ENCODE peak calls at places on chromosome 14, in four cellular contexts. Q is glutamatergic neuron, F is endothelial cell, L is tibial artery. W is an unnamed sample.

GRCh38 chr14:60163741-60164140 is 1.5 kb downstream of the DHRS7 start:
- DNase-seq in Q (no peak), F (no peak), L (no peak), W (no peak)

GRCh38 chr14:75826599-75826998 is 155.2 kb downstream of the TGFB3 start:
- DNase-seq in Q (no peak), F (no peak), L (no peak), W (no peak)

GRCh38 chr14:68547305-68548193 is 245.3 kb downstream of the ZFP36L1 start:
- DNase-seq in Q (no peak), F (no peak), L (peak; percentile 95), W (no peak)

GRCh38 chr14:35340616-35341453 is 48.7 kb downstream of the PSMA6 start:
- DNase-seq in Q (no peak), F (no peak), L (no peak), W (no peak)

GRCh38 chr14:21262410-21262809 is 6.8 kb downstream of the HNRNPC start:
- DNase-seq in Q (no peak), F (no peak), L (no peak), W (no peak)

GRCh38 chr14:70638416-70638815 is 3.3 kb upstream of the TTC9 start:
- DNase-seq in Q (no peak), F (no peak), L (no peak), W (no peak)

GRCh38 chr14:78136695-78137094 is 33.5 kb upstream of the NRXN3 start:
- DNase-seq in Q (no peak), F (no peak), L (no peak), W (no peak)

GRCh38 chr14:50064993-50065392 is 51.4 kb downstream of the VCPKMT start:
- DNase-seq in Q (no peak), F (no peak), L (no peak), W (no peak)

GRCh38 chr14:34439090-34439489 is 22.9 kb downstream of the SPTSSA start:
- DNase-seq in Q (no peak), F (no peak), L (no peak), W (no peak)

GRCh38 chr14:63361790-63362189 is 43.1 kb upstream of the GPHB5 start:
- DNase-seq in Q (no peak), F (no peak), L (no peak), W (peak; percentile 5)
- TF ChIP-seq CTCF in Q (no peak), F (no peak), L (no peak), W (peak; percentile 10)

DNA sequence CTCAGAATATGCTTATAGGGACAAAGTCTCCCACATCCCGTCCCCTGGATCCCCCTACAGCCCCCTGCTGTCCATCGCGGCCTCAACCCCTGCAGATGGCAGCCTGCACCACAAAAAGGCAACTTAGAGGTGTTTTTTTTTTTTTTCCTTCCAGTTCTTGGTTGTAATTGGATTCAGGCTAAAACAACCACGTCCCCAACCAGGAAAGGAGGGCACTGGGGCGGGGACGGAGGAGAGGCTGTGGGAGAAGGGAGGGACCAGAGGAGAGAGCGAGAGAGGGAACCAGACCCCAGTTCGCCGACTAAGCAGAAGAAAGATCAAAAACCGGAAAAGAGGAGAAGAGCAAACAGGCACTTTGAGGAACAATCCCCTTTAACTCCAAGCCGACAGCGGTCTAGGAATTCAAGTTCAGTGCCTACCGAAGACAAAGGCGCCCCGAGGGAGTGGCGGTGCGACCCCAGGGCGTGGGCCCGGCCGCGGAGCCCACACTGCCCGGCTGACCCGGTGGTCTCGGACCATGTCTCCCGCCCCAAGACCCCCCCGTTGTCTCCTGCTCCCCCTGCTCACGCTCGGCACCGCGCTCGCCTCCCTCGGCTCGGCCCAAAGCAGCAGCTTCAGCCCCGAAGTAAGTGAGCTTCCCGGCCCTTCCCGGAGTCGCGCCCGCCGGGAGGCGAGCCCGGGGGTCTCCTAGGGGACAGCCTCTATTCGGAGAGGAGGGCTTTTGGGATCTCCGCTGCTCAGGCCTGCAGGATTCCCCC is at the start of gene MMP14:
- DNase-seq in Q (peak; percentile 66), F (peak; percentile 56), L (peak; percentile 97), W (peak; percentile 71)
- TF ChIP-seq CTCF in Q (no peak), F (no peak), L (peak; percentile 50), W (peak; percentile 75)

GRCh38 chr14:92458959-92459478 is 54.6 kb upstream of the RIN3 start:
- DNase-seq in Q (no peak), F (no peak), L (no peak), W (no peak)

GRCh38 chr14:92460916-92461579 is 52.5 kb upstream of the RIN3 start:
- DNase-seq in Q (no peak), F (no peak), L (no peak), W (no peak)

GRCh38 chr14:92460541-92460915 is 53.1 kb upstream of the RIN3 start:
- DNase-seq in Q (no peak), F (no peak), L (no peak), W (no peak)

GRCh38 chr14:92458136-92458958 is 55.2 kb upstream of the RIN3 start:
- DNase-seq in Q (no peak), F (no peak), L (no peak), W (no peak)

GRCh38 chr14:92459479-92460421 is 53.8 kb upstream of the RIN3 start:
- DNase-seq in Q (no peak), F (peak; percentile 70), L (no peak), W (no peak)
- TF ChIP-seq CTCF in Q (no peak), F (peak; percentile 48), L (no peak), W (no peak)

DNA sequence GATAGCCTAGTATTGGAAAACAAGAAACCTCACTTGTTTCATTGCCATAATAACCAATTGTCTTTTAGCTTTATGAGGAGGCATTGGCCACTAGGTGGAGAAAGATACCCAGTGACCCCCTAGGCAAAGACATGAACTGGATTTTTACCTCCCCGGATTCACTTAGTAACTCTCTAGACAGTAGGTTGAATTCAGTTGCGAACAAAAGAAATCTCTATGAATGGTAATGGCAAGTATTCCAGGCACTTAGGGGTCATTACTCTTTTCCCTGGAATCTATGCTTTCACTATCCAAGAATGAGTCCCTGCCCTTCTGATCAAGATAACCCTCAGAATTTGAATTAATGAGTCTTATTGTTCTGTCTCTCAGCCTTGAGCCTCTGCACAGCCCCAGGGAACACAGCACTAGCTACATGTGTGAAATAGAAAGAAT is 29.5 kb upstream of the RHOJ start:
- DNase-seq in Q (no peak), F (peak; percentile 40), L (no peak), W (peak; percentile 39)
- TF ChIP-seq CTCF in Q (peak; percentile 62), F (peak; percentile 58), L (peak; percentile 67), W (peak; percentile 59)

DNA sequence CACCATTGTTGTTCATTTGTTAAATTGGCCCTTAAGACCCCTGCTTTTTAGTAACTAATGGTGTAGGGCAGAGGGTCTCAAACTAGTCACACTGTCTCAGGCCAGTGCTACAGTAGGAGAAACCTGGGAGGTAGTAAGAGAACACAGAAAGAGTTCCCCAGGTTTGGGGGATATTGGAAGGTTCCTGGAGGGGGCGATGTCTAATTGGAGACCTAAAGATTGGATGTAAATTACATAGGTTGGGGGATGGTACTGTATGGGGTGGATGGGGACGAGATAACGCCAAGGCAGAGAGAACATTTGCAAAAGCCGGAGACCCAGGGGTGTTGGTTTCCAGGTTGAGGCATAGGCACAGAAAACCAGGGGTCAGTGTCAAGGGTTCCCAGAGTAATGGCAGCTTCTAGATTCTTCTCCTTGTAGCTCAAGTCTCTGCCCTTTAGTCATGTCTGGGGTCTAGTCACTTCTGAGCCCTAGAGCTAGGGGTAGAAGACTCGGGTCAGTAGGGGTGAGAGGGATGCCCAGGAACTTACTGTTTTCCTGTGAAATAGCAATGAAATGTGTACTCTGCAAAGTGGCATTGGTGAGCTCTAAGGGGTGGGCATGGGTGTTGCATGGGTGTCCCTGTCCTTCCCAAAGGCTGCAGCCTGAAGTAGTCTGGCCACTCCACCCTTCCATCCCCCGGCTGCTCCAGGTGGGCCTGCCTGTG is 21.8 kb downstream of the PLEKHG3 start:
- DNase-seq in Q (peak; percentile 5), F (no peak), L (no peak), W (no peak)
- TF ChIP-seq CTCF in Q (no peak), F (no peak), L (no peak), W (no peak)

GRCh38 chr14:95174184-95174804 is 17.0 kb upstream of the DICER1 start:
- DNase-seq in Q (no peak), F (no peak), L (no peak), W (no peak)
- TF ChIP-seq CTCF in Q (no peak), F (no peak), L (no peak), W (no peak)

GRCh38 chr14:95319312-95320075 is at the start of gene CLMN:
- DNase-seq in Q (peak; percentile 50), F (peak; percentile 22), L (no peak), W (no peak)
- TF ChIP-seq CTCF in Q (no peak), F (no peak), L (no peak), W (no peak)

GRCh38 chr14:103604620-103605019 is 24.4 kb upstream of the KLC1 start:
- DNase-seq in Q (no peak), F (no peak), L (no peak), W (no peak)

GRCh38 chr14:103611215-103611614 is 17.8 kb upstream of the KLC1 start:
- DNase-seq in Q (no peak), F (no peak), L (no peak), W (no peak)

GRCh38 chr14:103607822-103608221 is 21.2 kb upstream of the KLC1 start:
- DNase-seq in Q (no peak), F (no peak), L (no peak), W (no peak)

GRCh38 chr14:103607039-103607668 is 21.9 kb upstream of the KLC1 start:
- DNase-seq in Q (peak; percentile 72), F (peak; percentile 35), L (peak; percentile 86), W (peak; percentile 44)
- TF ChIP-seq CTCF in Q (no peak), F (no peak), L (peak; percentile 27), W (no peak)

GRCh38 chr14:64841121-64841611 is 38.5 kb downstream of the SPTB start:
- DNase-seq in Q (no peak), F (peak; percentile 18), L (no peak), W (peak; percentile 77)
- TF ChIP-seq CTCF in Q (no peak), F (no peak), L (peak; percentile 44), W (peak; percentile 67)

W was measured in Caco-2.